ENCODE peak calls at places on chromosomes 1 and 21, in four cellular contexts. X is right lobe of liver, C is stomach, D is A549. Z is an unnamed sample.

GRCh38 chr1:200673952-200674823 is 4.5 kb upstream of the DDX59 start:
- DNase-seq in X (no peak), C (no peak), D (no peak), Z (no peak)

GRCh38 chr1:150807257-150807637 is 813 bp downstream of the CTSK start:
- DNase-seq in X (no peak), C (no peak), D (no peak), Z (no peak)

GRCh38 chr1:94698341-94698740 is 121.8 kb upstream of the SLC44A3 start:
- DNase-seq in X (no peak), C (no peak), D (peak; percentile 8), Z (no peak)

GRCh38 chr1:1553821-1554494 is 13.5 kb upstream of the TMEM240 start:
- DNase-seq in X (no peak), C (no peak), D (no peak), Z (no peak)

GRCh38 chr1:228411121-228411520 is 4.5 kb upstream of the TRIM11 start:
- DNase-seq in X (no peak), C (no peak), D (no peak), Z (no peak)

GRCh38 chr1:57036896-57037295 is 71.1 kb upstream of the C8B start:
- DNase-seq in X (no peak), C (no peak), D (no peak), Z (no peak)

GRCh38 chr1:168466703-168467081 is 77.1 kb downstream of the XCL2 start:
- DNase-seq in X (no peak), C (no peak), D (no peak), Z (no peak)

GRCh38 chr1:19421365-19421764 is 64.0 kb downstream of the CAPZB start:
- DNase-seq in X (no peak), C (no peak), D (no peak), Z (no peak)

GRCh38 chr21:33018707-33019455 is 6.9 kb upstream of the OLIG2 start:
- DNase-seq in X (no peak), C (no peak), D (no peak), Z (no peak)

GRCh38 chr1:168159979-168160378 is 18.8 kb upstream of the TIPRL start:
- DNase-seq in X (no peak), C (no peak), D (no peak), Z (no peak)

GRCh38 chr1:65001238-65001792 is 35.0 kb upstream of the JAK1 start:
- DNase-seq in X (peak; percentile 83), C (peak; percentile 55), D (no peak), Z (peak; percentile 93)
- TF ChIP-seq POLR2A in X (peak; percentile 24), C (no peak), D (no peak), Z (no peak)

GRCh38 chr1:55311057-55311631 is 96.0 kb upstream of the USP24 start:
- DNase-seq in X (no peak), C (no peak), D (peak; percentile 9), Z (no peak)
- H3K4me3 ChIP-seq in X (no peak overlapping the region), C (no peak overlapping the region), D (no peak overlapping the region), Z (no peak overlapping the region)

GRCh38 chr1:43367904-43368645 is at the start of gene ELOVL1:
- DNase-seq in X (peak; percentile 95), C (peak; percentile 95), D (peak; percentile 72), Z (peak; percentile 99)

GRCh38 chr1:43365678-43366077 is 2.1 kb downstream of the ELOVL1 start:
- DNase-seq in X (no peak), C (no peak), D (no peak), Z (no peak)

GRCh38 chr1:43367026-43367903 is 546 bp downstream of the ELOVL1 start:
- DNase-seq in X (peak; percentile 66), C (no peak), D (peak; percentile 46), Z (peak; percentile 90)

GRCh38 chr1:43366601-43367025 is 1.2 kb downstream of the ELOVL1 start:
- DNase-seq in X (no peak), C (no peak), D (no peak), Z (no peak)

DNA sequence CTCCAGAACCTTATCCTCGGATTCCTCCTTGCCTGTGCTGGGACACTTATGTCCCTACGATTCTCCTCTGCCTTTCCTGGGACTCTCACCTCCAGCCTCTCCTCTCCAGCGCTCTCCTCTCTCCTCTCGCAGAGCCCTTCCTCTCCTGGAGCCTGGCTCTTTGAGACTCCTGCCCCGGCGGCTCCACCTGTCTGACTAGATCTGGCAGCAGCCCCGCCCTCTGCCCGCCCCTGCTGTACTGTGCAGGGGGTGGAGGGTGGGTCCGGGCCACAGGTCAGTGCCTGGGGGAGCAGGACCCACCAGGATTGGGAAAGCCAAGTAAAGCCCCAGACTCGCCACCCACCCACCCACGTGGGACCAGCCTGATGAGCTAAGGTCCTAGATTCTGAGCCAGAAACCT is 1.6 kb downstream of the ELOVL1 start:
- DNase-seq in X (no peak), C (peak; percentile 84), D (no peak), Z (peak; percentile 82)
- TF ChIP-seq POLR2A in X (no peak), C (no peak), D (no peak), Z (no peak)

GRCh38 chr21:15059397-15059796 is 5.4 kb downstream of the NRIP1 start:
- DNase-seq in X (no peak), C (no peak), D (no peak), Z (no peak)

GRCh38 chr21:15054089-15054488 is 10.7 kb downstream of the NRIP1 start:
- DNase-seq in X (no peak), C (no peak), D (no peak), Z (no peak)

GRCh38 chr21:15054606-15055239 is 10.1 kb downstream of the NRIP1 start:
- DNase-seq in X (no peak), C (no peak), D (no peak), Z (no peak)

GRCh38 chr21:15058718-15059316 is 6.0 kb downstream of the NRIP1 start:
- DNase-seq in X (no peak), C (no peak), D (peak; percentile 5), Z (no peak)

DNA sequence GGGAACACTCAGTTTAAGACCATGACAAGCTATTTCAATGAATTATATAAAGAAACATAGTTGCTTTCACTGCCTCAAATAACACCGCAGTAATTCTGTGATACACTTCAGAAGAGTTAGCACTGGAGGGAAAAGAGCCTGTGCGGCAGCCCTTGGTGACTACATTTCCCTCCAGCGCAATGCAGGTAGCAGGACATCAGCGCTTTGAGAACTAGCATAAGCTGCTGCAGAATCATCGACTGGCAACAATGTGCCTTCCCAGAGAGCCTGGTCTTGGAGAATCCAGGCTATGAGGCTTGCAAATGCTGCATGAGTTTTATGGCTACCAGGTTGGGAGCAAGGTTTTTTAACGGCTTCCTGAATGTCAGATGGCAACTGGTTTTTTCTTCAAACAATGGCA is 7.5 kb downstream of the NRIP1 start:
- DNase-seq in X (no peak), C (no peak), D (no peak), Z (no peak)
- H3K4me3 ChIP-seq in X (no peak overlapping the region), C (no peak overlapping the region), D (peak overlapping the region; percentile 30), Z (peak overlapping the region; percentile 15)

DNA sequence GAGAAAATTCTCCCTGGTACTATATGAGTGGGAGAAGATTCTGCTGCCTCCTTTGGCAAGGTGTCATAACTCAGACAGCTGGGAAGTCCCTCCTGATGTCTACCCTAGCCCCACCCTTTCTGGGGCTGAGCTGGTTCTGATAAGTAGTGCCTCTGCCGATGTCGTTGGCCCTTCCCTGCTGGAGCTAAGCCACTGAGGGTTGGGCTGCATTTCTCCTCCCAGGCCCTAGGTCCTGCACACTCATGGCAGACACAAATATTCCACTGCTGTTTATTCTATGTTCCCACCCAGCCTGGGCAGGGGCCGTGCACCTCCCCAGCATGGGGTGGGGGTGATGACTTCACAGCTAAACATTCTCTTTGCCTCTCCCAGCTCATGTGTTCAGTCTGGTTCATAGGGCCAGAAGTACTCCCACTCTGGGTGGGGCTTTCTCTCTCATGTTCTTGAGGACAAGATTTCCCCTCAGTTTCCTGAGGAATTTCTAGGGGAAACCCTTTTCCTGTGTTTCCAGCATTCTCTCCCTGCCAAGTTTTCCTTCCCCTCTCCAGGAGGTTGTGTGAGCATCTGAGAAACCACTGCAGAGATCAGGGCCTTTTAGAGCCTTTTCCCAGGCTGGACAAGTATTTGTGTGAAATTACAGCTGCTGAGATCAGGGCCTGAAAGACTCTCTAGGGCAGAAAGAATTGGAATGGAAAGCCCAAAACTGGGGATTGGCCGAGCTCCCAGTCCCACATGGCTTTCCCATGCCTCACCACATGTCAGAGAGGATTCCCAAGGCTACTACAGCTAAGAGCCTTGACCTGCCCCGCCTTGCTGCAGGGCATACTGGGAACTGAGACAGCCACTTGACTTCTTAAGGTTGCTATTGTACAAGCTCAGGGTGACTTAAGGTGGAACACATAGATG is 66.2 kb downstream of the ATP2B4 start:
- DNase-seq in X (no peak), C (peak; percentile 65), D (peak; percentile 55), Z (no peak)
- TF ChIP-seq POLR2A in X (no peak), C (no peak), D (no peak), Z (no peak)

GRCh38 chr1:38555594-38555993 is 304.0 kb downstream of the RRAGC start:
- DNase-seq in X (no peak), C (no peak), D (no peak), Z (no peak)

GRCh38 chr1:38558476-38559179 is 300.9 kb downstream of the RRAGC start:
- DNase-seq in X (no peak), C (no peak), D (no peak), Z (peak; percentile 78)

GRCh38 chr1:38555130-38555529 is 304.4 kb downstream of the RRAGC start:
- DNase-seq in X (no peak), C (no peak), D (no peak), Z (no peak)

GRCh38 chr1:38559180-38559874 is 300.2 kb downstream of the RRAGC start:
- DNase-seq in X (no peak), C (peak; percentile 65), D (no peak), Z (peak; percentile 94)

GRCh38 chr1:38558055-38558454 is 301.5 kb downstream of the RRAGC start:
- DNase-seq in X (no peak), C (no peak), D (no peak), Z (no peak)
- H3K4me3 ChIP-seq in X (no peak overlapping the region), C (no peak overlapping the region), D (no peak overlapping the region), Z (no peak overlapping the region)

GRCh38 chr1:116793357-116793935 is 39.2 kb downstream of the CD2 start:
- DNase-seq in X (no peak), C (no peak), D (no peak), Z (no peak)

GRCh38 chr1:116786049-116786448 is 31.8 kb downstream of the CD2 start:
- DNase-seq in X (no peak), C (no peak), D (no peak), Z (no peak)

GRCh38 chr1:116795482-116795829 is 41.2 kb downstream of the CD2 start:
- DNase-seq in X (no peak), C (no peak), D (no peak), Z (no peak)

GRCh38 chr1:116794804-116795481 is 40.7 kb downstream of the CD2 start:
- DNase-seq in X (no peak), C (no peak), D (no peak), Z (no peak)

DNA sequence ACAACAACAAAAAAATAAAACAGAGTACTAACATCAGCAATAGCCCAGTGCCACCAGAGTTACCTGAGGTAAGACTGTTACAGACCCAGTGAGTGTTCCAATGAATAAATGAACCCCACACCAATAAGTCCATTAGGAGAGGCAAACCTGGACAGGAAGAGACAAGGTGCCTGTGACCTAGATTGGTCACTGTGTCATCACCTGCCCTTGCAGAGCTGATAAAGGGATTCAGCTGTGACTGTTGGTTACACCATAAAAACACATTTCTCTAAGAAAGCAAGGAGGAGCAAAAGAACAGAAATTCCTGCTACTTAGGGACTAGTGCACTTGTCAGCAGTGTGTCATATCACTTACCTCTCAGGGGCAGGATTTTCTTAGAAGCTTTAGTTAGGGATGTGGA is 37.5 kb downstream of the CD2 start:
- DNase-seq in X (no peak), C (no peak), D (no peak), Z (no peak)
- TF ChIP-seq POLR2A in X (no peak), C (no peak), D (no peak), Z (no peak)

GRCh38 chr1:193539731-193540459 is 353.5 kb upstream of the B3GALT2 start:
- DNase-seq in X (no peak), C (no peak), D (no peak), Z (no peak)
- H3K4me3 ChIP-seq in X (no peak overlapping the region), C (no peak overlapping the region), D (no peak overlapping the region), Z (no peak overlapping the region)

Z was measured in spleen.